ENCODE peak calls at places on chromosome 20, in ten cellular contexts. F is OCI-LY7, Q is H1, H is A549, W is hepatocyte, V is endodermal cell, L is uterus, G is neural progenitor cell, R is AG04450, Z is fibroblast of lung. I is an unnamed sample.

GRCh38 chr20:49281059-49281912 is 3.4 kb upstream of the ZNFX1 start:
- DNase-seq in R (no peak), V (peak; percentile 84), F (peak; percentile 55), Z (peak; percentile 38), Q (no peak), L (no peak), H (peak; percentile 86), G (peak; percentile 89), W (peak; percentile 89), I (peak; percentile 38)

GRCh38 chr20:1811621-1812498 is 83.3 kb upstream of the SIRPA start:
- DNase-seq in L (no peak), H (peak; percentile 25), Q (no peak), G (peak; percentile 69), R (no peak), F (no peak), V (peak; percentile 65), W (no peak), Z (no peak), I (no peak)

GRCh38 chr20:13022401-13023170 is 13.8 kb downstream of the SPTLC3 start:
- DNase-seq in W (peak; percentile 40), L (no peak), R (no peak), F (no peak), Q (no peak), Z (peak; percentile 81), G (no peak), H (no peak), V (peak; percentile 63), I (peak; percentile 73)

GRCh38 chr20:8527998-8528397 is 395.9 kb downstream of the PLCB1 start:
- DNase-seq in W (no peak), V (no peak), Q (no peak), R (peak; percentile 51), H (peak; percentile 33), Z (peak; percentile 82), G (no peak), L (no peak), F (peak; percentile 59), I (peak; percentile 75)

GRCh38 chr20:39271205-39271604 is 309.1 kb downstream of the DHX35 start:
- DNase-seq in V (peak; percentile 68), L (no peak), Q (no peak), H (no peak), Z (no peak), F (no peak), G (no peak), W (peak; percentile 47), R (no peak), I (no peak)

GRCh38 chr20:24798930-24799705 is 150.0 kb upstream of the CST7 start:
- DNase-seq in G (no peak), Z (no peak), W (no peak), V (no peak), R (no peak), Q (no peak), F (no peak), L (no peak), H (no peak), I (peak; percentile 4)

GRCh38 chr20:23143098-23143497 is 57.0 kb upstream of the CD93 start:
- DNase-seq in F (no peak), V (no peak), Z (peak; percentile 81), Q (no peak), R (no peak), W (peak; percentile 73), G (no peak), H (peak; percentile 66), L (no peak), I (peak; percentile 82)

GRCh38 chr20:8007490-8007889 is 12.1 kb downstream of the TMX4 start:
- DNase-seq in Q (no peak), V (no peak), Z (no peak), G (no peak), L (no peak), F (no peak), H (no peak), R (no peak), W (no peak), I (no peak)

GRCh38 chr20:33569290-33570094 is 79.6 kb downstream of the CBFA2T2 start:
- DNase-seq in G (peak; percentile 22), F (peak; percentile 42), V (no peak), Q (no peak), W (no peak), H (no peak), Z (no peak), R (no peak), L (no peak), I (no peak)

GRCh38 chr20:59314872-59315500 is 14.6 kb downstream of the EDN3 start:
- DNase-seq in H (no peak), Q (no peak), V (no peak), R (no peak), G (no peak), F (no peak), Z (no peak), W (no peak), L (no peak), I (no peak)

GRCh38 chr20:15045246-15045645 is 707.8 kb upstream of the FLRT3 start:
- DNase-seq in H (no peak), W (peak; percentile 39), G (no peak), Q (no peak), V (no peak), F (no peak), L (peak; percentile 77), R (no peak), Z (peak; percentile 13), I (no peak)

GRCh38 chr20:32338665-32339064 is 19.5 kb upstream of the ASXL1 start:
- DNase-seq in V (no peak), Z (no peak), Q (no peak), W (no peak), G (no peak), H (no peak), R (no peak), F (no peak), L (no peak), I (no peak)

GRCh38 chr20:32337937-32338661 is 20.0 kb upstream of the ASXL1 start:
- DNase-seq in Z (no peak), L (no peak), F (no peak), R (no peak), W (no peak), V (no peak), Q (no peak), H (no peak), G (no peak), I (no peak)

GRCh38 chr20:32343438-32343837 is 14.7 kb upstream of the ASXL1 start:
- DNase-seq in W (no peak), F (no peak), Q (no peak), L (no peak), Z (peak; percentile 87), H (no peak), G (no peak), R (no peak), V (no peak), I (no peak)

GRCh38 chr20:32336918-32337347 is 21.2 kb upstream of the ASXL1 start:
- DNase-seq in G (peak; percentile 43), V (no peak), F (peak; percentile 69), R (no peak), H (peak; percentile 57), L (no peak), Q (no peak), W (peak; percentile 65), Z (peak; percentile 69), I (no peak)

DNA sequence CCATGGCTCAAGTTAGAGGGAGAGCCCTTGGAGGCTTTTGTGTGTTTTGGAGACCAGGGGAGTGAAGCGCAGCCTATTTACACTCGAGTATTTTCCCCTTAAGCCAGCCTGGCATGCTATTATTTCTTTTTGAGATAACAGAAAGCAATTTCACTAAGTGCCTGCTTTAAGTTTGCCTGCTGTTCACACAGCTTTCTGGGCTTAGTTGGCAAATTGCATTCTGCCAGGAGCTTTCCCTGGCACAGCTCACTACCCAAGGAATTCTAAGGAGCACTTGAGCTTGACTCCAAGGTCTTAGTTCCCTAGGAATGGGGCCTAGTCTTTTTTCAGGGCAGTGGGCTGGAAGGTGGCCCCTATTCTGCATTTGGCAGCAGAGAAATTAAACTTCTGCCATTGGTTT is 19.0 kb upstream of the ASXL1 start:
- DNase-seq in Q (no peak), W (no peak), R (no peak), Z (no peak), H (no peak), V (no peak), G (no peak), L (no peak), F (no peak), I (no peak)
- H3K27ac ChIP-seq in Q (no peak overlapping the region), W (no peak overlapping the region), R (no peak overlapping the region), Z (no peak overlapping the region), H (no peak overlapping the region), V (no peak overlapping the region), G (no peak overlapping the region), L (no peak overlapping the region), F (no peak overlapping the region), I (no peak overlapping the region)

GRCh38 chr20:37901667-37902503 is 1.0 kb upstream of the VSTM2L start:
- DNase-seq in R (peak; percentile 3), L (peak; percentile 24), G (peak; percentile 82), Z (peak; percentile 81), Q (no peak), F (peak; percentile 39), V (peak; percentile 91), W (peak; percentile 63), H (peak; percentile 89), I (peak; percentile 72)
- TF ChIP-seq CTCF in R (peak; percentile 46), L (no peak), G (peak; percentile 64), Z (peak; percentile 59), Q (peak; percentile 81), F (peak; percentile 65), V (peak; percentile 75), W (peak; percentile 43), H (peak; percentile 62), I (peak; percentile 72)

GRCh38 chr20:37558306-37558705 is 30.6 kb upstream of the BLCAP start:
- DNase-seq in W (no peak), Q (no peak), H (no peak), G (no peak), R (no peak), F (no peak), Z (no peak), L (no peak), V (no peak), I (no peak)
- H3K27ac ChIP-seq in W (no peak overlapping the region), Q (no peak overlapping the region), H (no peak overlapping the region), G (no peak overlapping the region), R (no peak overlapping the region), F (no peak overlapping the region), Z (no peak overlapping the region), L (no peak overlapping the region), V (no peak overlapping the region), I (no peak overlapping the region)

GRCh38 chr20:56628873-56629463 is at the start of gene TFAP2C:
- DNase-seq in L (peak; percentile 18), R (no peak), Z (no peak), W (peak; percentile 84), H (peak; percentile 84), G (peak; percentile 82), V (peak; percentile 91), Q (no peak), F (no peak), I (peak; percentile 29)

GRCh38 chr20:56629464-56630085 is 469 bp downstream of the TFAP2C start:
- DNase-seq in F (no peak), V (no peak), G (peak; percentile 57), H (no peak), Q (no peak), W (no peak), Z (no peak), R (no peak), L (no peak), I (no peak)

GRCh38 chr20:56631318-56631989 is 2.3 kb downstream of the TFAP2C start:
- DNase-seq in R (no peak), Z (no peak), W (no peak), L (no peak), F (no peak), H (no peak), G (peak; percentile 66), V (peak; percentile 76), Q (no peak), I (no peak)

GRCh38 chr20:56630506-56631317 is 1.6 kb downstream of the TFAP2C start:
- DNase-seq in Z (no peak), L (no peak), W (peak; percentile 39), Q (no peak), G (peak; percentile 76), V (peak; percentile 86), H (peak; percentile 50), F (no peak), R (no peak), I (no peak)

GRCh38 chr20:56630086-56630493 is 984 bp downstream of the TFAP2C start:
- DNase-seq in L (no peak), W (peak; percentile 85), Q (peak; percentile 54), H (peak; percentile 83), Z (no peak), R (no peak), V (peak; percentile 95), F (no peak), G (peak; percentile 95), I (peak; percentile 47)
- TF ChIP-seq CTCF in L (peak; percentile 19), W (peak; percentile 71), Q (peak; percentile 74), H (peak; percentile 88), Z (peak; percentile 28), R (no peak), V (peak; percentile 98), F (peak; percentile 59), G (peak; percentile 88), I (peak; percentile 68)

I was measured in brain microvascular endothelial cell.